ENCODE peak calls at places on chromosomes 7 and 10, in seven cellular contexts. P is CD8-positive, alpha-beta T cell; Y is fibroblast of pulmonary artery; T is NCI-H2227 treated with DMSO at 0.1 percent for 48 hours; K is stimulated activated CD4-positive, alpha-beta T cell treated with anti-CD3 and anti-CD28 coated beads, Interleukin-2, amount 100 ng/mL, for 24 hours; I is iPS-NIHi11; W is fibroblast of mammary gland. O is an unnamed sample.

GRCh38 chr10:62437696-62438095 is 63.5 kb downstream of the ZNF365 start:
- DNase-seq in P (no peak), Y (peak), T (peak), K (no peak), I (peak), W (peak), O (no peak)

GRCh38 chr10:79202188-79203013 is 133.6 kb downstream of the ZMIZ1 start:
- DNase-seq in P (peak), Y (peak), T (no peak), K (peak), I (peak), W (no peak), O (peak)

GRCh38 chr10:44010873-44011602 is 362.4 kb upstream of the ZNF32 start:
- DNase-seq in P (no peak), Y (no peak), T (no peak), K (no peak), I (no peak), W (no peak), O (no peak)

GRCh38 chr10:51915031-51915542 is 215.7 kb upstream of the CSTF2T start:
- DNase-seq in P (no peak), Y (peak), T (no peak), K (no peak), I (peak), W (peak), O (no peak)

GRCh38 chr7:140049339-140050024 is 13.3 kb downstream of the PARP12 start:
- DNase-seq in P (no peak), Y (peak), T (no peak), K (no peak), I (no peak), W (no peak), O (no peak)

GRCh38 chr10:98470850-98471249 is 24.1 kb upstream of the HPS1 start:
- DNase-seq in P (no peak), Y (no peak), T (no peak), K (no peak), I (no peak), W (peak), O (no peak)

GRCh38 chr7:13197501-13197900 is 510.1 kb downstream of the ARL4A start:
- DNase-seq in P (no peak), Y (peak), T (no peak), K (no peak), I (no peak), W (peak), O (no peak)

GRCh38 chr10:117398014-117398413 is 22.8 kb upstream of the PDZD8 start:
- DNase-seq in P (no peak), Y (no peak), T (no peak), K (no peak), I (no peak), W (no peak), O (no peak)

GRCh38 chr7:35758421-35758820 is 42.4 kb upstream of the SEPTIN7 start:
- DNase-seq in P (no peak), Y (no peak), T (peak), K (no peak), I (peak), W (no peak), O (no peak)